ENCODE peak calls at places on chromosomes 4 and X, in ten cellular contexts. Y is endothelial cell of umbilical vein, L is A673, W is GM23248, E is fibroblast of lung, N is GM12878, X is mammary epithelial cell, T is K562, F is HCT116, C is PC-9. I is an unnamed sample.

GRCh38 chrX:45710081-45710801 is 509.6 kb upstream of the DIPK2B start:
- DNase-seq in N (peak), T (no peak), E (peak), Y (peak), F (peak), X (peak), W (peak), L (peak), C (peak), I (no peak)

GRCh38 chr4:76562851-76563803 is 128.1 kb downstream of the SHROOM3 start:
- DNase-seq in Y (no peak), C (peak), F (no peak), E (peak), X (peak), N (no peak), T (no peak), W (peak), L (no peak), I (no peak)

GRCh38 chr4:141540643-141541042 is 95.7 kb upstream of the IL15 start:
- DNase-seq in N (no peak), F (no peak), X (no peak), T (no peak), Y (peak), L (no peak), E (peak), C (no peak), W (peak), I (no peak)

GRCh38 chr4:139581096-139581495 is 25.1 kb upstream of the SETD7 start:
- DNase-seq in W (no peak), N (no peak), C (no peak), X (no peak), L (no peak), E (no peak), Y (no peak), F (no peak), T (no peak), I (no peak)

GRCh38 chr4:183838987-183839712 is 66.0 kb upstream of the STOX2 start:
- DNase-seq in C (no peak), T (peak), L (peak), X (no peak), F (no peak), N (no peak), E (no peak), W (peak), Y (peak), I (no peak)

GRCh38 chr4:186150926-186151325 is 40.4 kb upstream of the CYP4V2 start:
- DNase-seq in F (no peak), W (no peak), X (no peak), L (no peak), E (no peak), C (no peak), T (no peak), N (no peak), Y (no peak), I (no peak)

GRCh38 chrX:150508461-150509367 is 59.7 kb upstream of the MTM1 start:
- DNase-seq in F (no peak), E (peak), L (no peak), T (no peak), W (peak), Y (peak), N (no peak), C (no peak), X (no peak), I (no peak)

GRCh38 chr4:77861500-77861899 is 1.1 kb upstream of the MRPL1 start:
- DNase-seq in L (peak), T (no peak), C (no peak), Y (no peak), N (no peak), W (peak), F (no peak), E (peak), X (no peak), I (no peak)

GRCh38 chr4:86961605-86962295 is 26.9 kb downstream of the AFF1 start:
- DNase-seq in X (no peak), Y (no peak), L (peak), E (peak), N (peak), C (no peak), T (peak), F (no peak), W (peak), I (no peak)

GRCh38 chr4:75490155-75490554 is 24.0 kb downstream of the RCHY1 start:
- DNase-seq in X (no peak), E (peak), Y (peak), C (no peak), T (no peak), L (no peak), W (peak), N (no peak), F (no peak), I (no peak)

GRCh38 chr4:175891863-175892262 is 79.8 kb upstream of the GPM6A start:
- DNase-seq in Y (no peak), X (peak), L (peak), E (peak), T (no peak), F (peak), W (peak), N (no peak), C (no peak), I (no peak)

GRCh38 chrX:71285929-71286328 is 2.5 kb downstream of the NONO start:
- DNase-seq in E (no peak), F (no peak), C (no peak), Y (no peak), W (no peak), X (no peak), L (no peak), N (no peak), T (no peak), I (no peak)

GRCh38 chr4:7873881-7874280 is 65.8 kb downstream of the AFAP1 start:
- DNase-seq in T (no peak), C (no peak), Y (no peak), F (no peak), X (no peak), W (no peak), L (no peak), E (peak), N (no peak), I (no peak)

GRCh38 chr4:139860435-139861024 is 194.9 kb downstream of the MGST2 start:
- DNase-seq in L (no peak), E (no peak), C (no peak), N (no peak), T (no peak), Y (no peak), F (no peak), X (no peak), W (no peak), I (no peak)

GRCh38 chr4:108555701-108556100 is 64.7 kb upstream of the RPL34 start:
- DNase-seq in F (no peak), W (no peak), N (no peak), T (no peak), L (no peak), E (peak), C (no peak), Y (no peak), X (no peak), I (no peak)

GRCh38 chr4:21744046-21744445 is 204.5 kb downstream of the KCNIP4 start:
- DNase-seq in L (no peak), E (no peak), T (no peak), X (no peak), F (no peak), C (no peak), N (no peak), Y (no peak), W (peak), I (no peak)

GRCh38 chr4:109079731-109080130 is 222.7 kb downstream of the COL25A1 start:
- DNase-seq in W (no peak), Y (peak), F (no peak), E (peak), L (peak), T (no peak), X (no peak), C (no peak), N (no peak), I (no peak)

GRCh38 chrX:26262121-26262523 is 46.2 kb downstream of the MAGEB5 start:
- DNase-seq in C (no peak), Y (peak), X (peak), F (no peak), N (no peak), E (peak), T (no peak), L (no peak), W (no peak), I (no peak)

GRCh38 chr4:151417164-151417571 is 8.2 kb downstream of the FHIP1A start:
- DNase-seq in N (no peak), E (no peak), Y (no peak), X (peak), T (no peak), C (no peak), W (no peak), F (no peak), L (peak), I (no peak)

GRCh38 chrX:134431894-134432293 is 28.1 kb upstream of the HPRT1 start:
- DNase-seq in L (peak), C (peak), F (no peak), T (no peak), E (peak), X (peak), N (no peak), Y (peak), W (peak), I (no peak)

GRCh38 chrX:107674480-107675364 is 46.4 kb downstream of the PRPS1 start:
- DNase-seq in L (no peak), N (no peak), Y (no peak), X (peak), W (peak), E (peak), T (peak), F (no peak), C (peak), I (no peak)

GRCh38 chr4:42965326-42965725 is 72.8 kb downstream of the GRXCR1 start:
- DNase-seq in W (no peak), L (no peak), X (no peak), T (no peak), Y (no peak), F (no peak), E (no peak), N (no peak), C (no peak), I (no peak)

GRCh38 chr4:1406416-1406945 is at the start of gene NKX1-1:
- DNase-seq in F (no peak), W (no peak), E (no peak), T (no peak), L (no peak), N (no peak), Y (no peak), C (no peak), X (no peak), I (no peak)
- TF ChIP-seq EZH2 in F (no peak), W (no peak), E (no peak), T (no peak), L (peak), N (no peak), Y (no peak), C (no peak), X (no peak), I (no peak)

GRCh38 chr4:89109841-89110540 is 1.3 kb upstream of the TIGD2 start:
- DNase-seq in W (peak), T (no peak), X (no peak), L (no peak), N (no peak), E (no peak), Y (peak), F (no peak), C (no peak), I (no peak)

GRCh38 chr4:89110986-89111832 is at the start of gene TIGD2:
- DNase-seq in W (peak), T (peak), X (peak), E (peak), L (peak), N (peak), F (peak), C (peak), Y (peak), I (peak)

GRCh38 chr4:89108068-89108467 is 3.3 kb upstream of the TIGD2 start:
- DNase-seq in C (no peak), Y (no peak), W (no peak), X (no peak), F (no peak), L (no peak), E (no peak), T (no peak), N (no peak), I (no peak)

GRCh38 chr4:89111833-89112563 is 665 bp downstream of the TIGD2 start:
- DNase-seq in Y (peak), L (no peak), N (no peak), C (peak), W (peak), F (no peak), E (peak), T (peak), X (peak), I (no peak)

GRCh38 chr4:89110541-89110985 is 770 bp upstream of the TIGD2 start:
- DNase-seq in N (no peak), E (no peak), Y (no peak), F (no peak), L (no peak), T (peak), W (no peak), X (no peak), C (no peak), I (peak)
- TF ChIP-seq EZH2 in N (no peak), E (peak), Y (peak), F (no peak), L (no peak), T (no peak), W (no peak), X (peak), C (no peak), I (peak)

GRCh38 chrX:644304-645023 is 13.9 kb downstream of the SHOX start:
- DNase-seq in F (no peak), C (no peak), X (no peak), E (no peak), T (no peak), L (no peak), Y (no peak), W (no peak), N (no peak), I (no peak)
- TF ChIP-seq EZH2 in F (no peak), C (no peak), X (no peak), E (no peak), T (no peak), L (no peak), Y (no peak), W (no peak), N (no peak), I (peak)

GRCh38 chr4:148443550-148444295 is 1.5 kb upstream of the NR3C2 start:
- DNase-seq in L (peak), F (no peak), T (no peak), X (no peak), Y (peak), N (no peak), W (peak), C (no peak), E (peak), I (peak)
- TF ChIP-seq EZH2 in L (no peak), F (no peak), T (no peak), X (no peak), Y (no peak), N (no peak), W (peak), C (no peak), E (no peak), I (peak)

DNA sequence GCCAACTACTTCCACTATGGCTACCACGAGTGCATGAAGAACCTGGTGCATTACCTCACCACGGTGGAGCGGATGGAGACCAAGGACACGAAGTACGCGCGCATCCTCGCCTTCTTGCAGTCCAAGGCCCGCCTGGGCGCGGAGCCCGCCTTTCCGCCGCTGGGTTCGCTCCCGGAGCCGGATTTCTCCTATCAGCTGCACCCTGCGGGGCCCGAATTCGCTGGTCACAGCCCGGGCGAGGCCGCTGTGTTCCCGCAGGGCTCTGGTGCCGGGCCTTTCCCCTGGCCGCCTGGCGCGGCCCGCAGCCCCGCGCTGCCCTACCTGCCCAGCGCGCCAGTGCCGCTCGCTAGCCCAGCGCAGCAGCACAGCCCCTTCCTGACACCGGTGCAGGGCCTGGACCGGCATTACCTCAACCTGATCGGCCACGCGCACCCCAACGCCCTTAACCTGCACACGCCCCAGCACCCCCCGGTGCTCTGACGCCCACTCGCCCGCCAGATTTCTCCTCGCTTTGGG is 2.1 kb downstream of the HELT start:
- DNase-seq in C (no peak), Y (no peak), E (no peak), F (no peak), L (no peak), W (peak), T (no peak), X (peak), N (no peak), I (no peak)
- TF ChIP-seq EZH2 in C (no peak), Y (no peak), E (no peak), F (no peak), L (no peak), W (no peak), T (no peak), X (no peak), N (no peak), I (peak)

DNA sequence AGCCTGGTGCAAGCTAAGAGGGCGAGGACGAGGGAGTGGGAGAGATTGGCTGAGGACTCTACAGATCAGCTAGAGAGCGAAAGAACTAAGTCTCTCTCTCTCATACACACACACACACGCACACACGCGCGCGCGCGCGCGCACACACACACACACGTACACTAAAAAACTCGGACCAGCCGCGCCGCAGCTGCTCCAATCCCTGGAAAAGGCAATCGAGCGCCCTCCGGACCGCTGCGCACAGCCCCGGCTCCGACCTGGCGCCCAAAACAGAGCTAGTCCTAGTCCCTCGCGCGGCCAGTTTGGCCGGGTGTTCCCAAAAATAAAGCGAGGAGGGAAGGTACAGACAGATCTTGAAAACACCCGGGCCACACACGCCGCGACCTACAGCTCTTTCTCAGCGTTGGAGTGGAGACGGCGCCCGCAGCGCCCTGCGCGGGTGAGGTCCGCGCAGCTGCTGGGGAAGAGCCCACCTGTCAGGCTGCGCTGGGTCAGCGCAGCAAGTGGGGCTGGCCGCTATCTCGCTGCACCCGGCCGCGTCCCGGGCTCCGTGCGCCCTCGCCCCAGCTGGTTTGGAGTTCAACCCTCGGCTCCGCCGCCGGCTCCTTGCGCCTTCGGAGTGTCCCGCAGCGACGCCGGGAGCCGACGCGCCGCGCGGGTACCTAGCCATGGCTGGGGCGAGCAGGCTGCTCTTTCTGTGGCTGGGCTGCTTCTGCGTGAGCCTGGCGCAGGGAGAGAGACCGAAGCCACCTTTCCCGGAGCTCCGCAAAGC is at the start of gene BMP3:
- DNase-seq in N (no peak), T (no peak), W (peak), C (no peak), L (peak), E (peak), Y (no peak), X (peak), F (no peak), I (peak)
- TF ChIP-seq EZH2 in N (no peak), T (no peak), W (no peak), C (no peak), L (no peak), E (peak), Y (peak), X (peak), F (no peak), I (peak)

DNA sequence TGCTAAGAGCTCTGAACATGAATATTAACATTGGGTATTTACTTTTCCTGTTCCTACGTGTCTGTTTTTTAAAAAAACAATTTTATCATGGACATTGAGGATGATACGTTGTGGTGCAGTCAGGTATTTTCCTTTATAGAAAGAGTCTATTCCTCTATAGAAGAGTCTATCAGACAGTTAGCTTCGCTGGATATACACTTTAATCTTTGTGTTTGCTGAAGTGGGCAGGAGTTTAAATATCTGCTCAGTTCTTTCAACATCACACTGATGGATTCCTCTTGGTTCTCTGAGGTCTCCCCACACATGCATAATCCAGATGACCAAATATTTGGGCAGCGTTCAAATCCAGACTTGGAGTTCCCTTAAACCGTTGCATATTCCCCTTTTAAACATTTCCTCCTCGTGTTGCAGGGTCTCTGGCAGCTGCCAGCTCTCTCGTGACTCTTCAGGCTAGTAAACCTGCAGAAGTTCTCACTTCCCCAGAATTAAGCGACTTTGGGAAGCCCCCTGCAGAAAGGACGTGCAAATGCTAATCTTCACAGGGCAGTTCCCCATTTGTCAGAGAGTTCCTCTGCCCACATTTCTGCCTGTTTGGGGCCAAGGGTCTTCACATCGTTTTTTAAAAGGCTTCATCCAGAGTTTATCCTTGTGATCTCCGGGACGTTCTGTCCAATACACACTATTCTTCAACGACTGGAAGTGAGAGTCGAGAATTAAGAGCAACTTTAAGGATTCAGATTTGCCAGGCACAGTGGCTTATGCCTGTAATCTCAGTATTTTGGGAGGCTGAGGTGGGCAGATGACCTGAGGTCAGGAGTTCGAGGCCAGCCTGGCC is 20.5 kb upstream of the DHRSX start:
- DNase-seq in E (no peak), F (no peak), W (no peak), T (no peak), N (peak), L (no peak), C (no peak), Y (no peak), X (no peak), I (no peak)
- TF ChIP-seq EZH2 in E (no peak), F (no peak), W (no peak), T (no peak), N (no peak), L (no peak), C (no peak), Y (no peak), X (no peak), I (no peak)

I was measured in H1.